ENCODE peak calls at places on chromosomes 1 and 21, in ten cellular contexts. I, B, H, L, T, J, P, W, Q and M are unnamed samples.

GRCh38 chr21:34243562-34243961 is 120.2 kb upstream of the KCNE2 start:
- DNase-seq in W (peak), T (no peak), H (peak), Q (no peak), P (peak), L (peak), I (peak), J (no peak), B (peak), M (no peak)

GRCh38 chr1:45793942-45794604 is 9.3 kb upstream of the MAST2 start:
- DNase-seq in L (no peak), W (no peak), I (no peak), H (no peak), B (no peak), P (no peak), T (no peak), J (no peak), Q (no peak), M (no peak)

GRCh38 chr1:234713440-234713839 is 103.5 kb upstream of the IRF2BP2 start:
- DNase-seq in I (no peak), B (no peak), H (no peak), J (no peak), L (no peak), T (no peak), P (no peak), W (no peak), Q (no peak), M (no peak)

GRCh38 chr1:3469104-3469848 is 14.8 kb downstream of the ARHGEF16 start:
- DNase-seq in T (no peak), P (no peak), B (no peak), H (no peak), L (no peak), I (no peak), W (no peak), J (no peak), Q (no peak), M (no peak)

GRCh38 chr1:235954306-235955283 is 87.9 kb upstream of the LYST start:
- DNase-seq in J (no peak), Q (no peak), H (no peak), B (peak), T (peak), L (peak), W (peak), P (no peak), I (peak), M (peak)

GRCh38 chr1:117561071-117561470 is 44.8 kb upstream of the TENT5C start:
- DNase-seq in Q (no peak), B (no peak), P (no peak), L (no peak), T (no peak), J (no peak), H (no peak), I (no peak), W (peak), M (no peak)

GRCh38 chr1:37096523-37096922 is 62.2 kb upstream of the GRIK3 start:
- DNase-seq in T (no peak), I (no peak), H (peak), P (peak), W (no peak), Q (no peak), L (peak), J (no peak), B (no peak), M (no peak)

GRCh38 chr1:66758247-66758755 is 6.0 kb downstream of the DYNLT5 start:
- DNase-seq in J (no peak), Q (no peak), L (no peak), I (no peak), P (peak), B (no peak), W (no peak), H (no peak), T (no peak), M (peak)

GRCh38 chr1:151326619-151327222 is 495 bp downstream of the PI4KB start:
- DNase-seq in Q (peak), H (no peak), B (peak), W (peak), J (peak), L (peak), P (no peak), I (peak), T (no peak), M (peak)

GRCh38 chr1:214228976-214229375 is 52.0 kb upstream of the SMYD2 start:
- DNase-seq in P (peak), Q (no peak), I (no peak), H (no peak), T (no peak), J (no peak), B (no peak), L (no peak), W (no peak), M (peak)